ENCODE peak calls at places on chromosome 5, in eight cellular contexts. T is AG04450, O is neural crest cell, I is pancreas, P is ovary, G is GM10248, E is fibroblast of mammary gland, S is right atrium auricular region. Q is an unnamed sample.
A peak's percentile ranks its signal among the peaks of the same experiment; 100 is the strongest.

GRCh38 chr5:16666861-16667481 is 50.2 kb upstream of the RETREG1 start:
- DNase-seq in T (no peak), G (no peak), O (no peak), S (no peak), E (no peak), P (no peak), I (no peak), Q (peak; percentile 22)

GRCh38 chr5:109215040-109215439 is 194.7 kb downstream of the PJA2 start:
- DNase-seq in G (no peak), O (no peak), T (no peak), P (no peak), E (no peak), S (no peak), I (no peak), Q (no peak)

GRCh38 chr5:39779836-39780235 is 355.1 kb upstream of the DAB2 start:
- DNase-seq in O (no peak), I (no peak), E (no peak), G (no peak), T (no peak), P (no peak), S (no peak), Q (no peak)

GRCh38 chr5:170693701-170694100 is 89.8 kb upstream of the GABRP start:
- DNase-seq in T (no peak), E (no peak), I (no peak), P (no peak), O (no peak), S (no peak), G (no peak), Q (no peak)

GRCh38 chr5:174523311-174524159 is 200.8 kb upstream of the MSX2 start:
- DNase-seq in T (no peak), G (no peak), O (no peak), I (no peak), E (no peak), S (no peak), P (no peak), Q (no peak)

GRCh38 chr5:123036391-123037103 is at the start of gene PPIC:
- DNase-seq in P (peak; percentile 82), E (peak; percentile 77), O (peak; percentile 63), G (peak; percentile 54), I (peak; percentile 96), T (no peak), S (peak; percentile 86), Q (no peak)

GRCh38 chr5:150497274-150497988 is 10.5 kb upstream of the NDST1 start:
- DNase-seq in G (no peak), I (no peak), O (no peak), S (peak; percentile 91), P (peak; percentile 58), E (peak; percentile 95), T (peak; percentile 83), Q (no peak)

GRCh38 chr5:59829389-59829788 is 64.1 kb downstream of the PDE4D start:
- DNase-seq in S (no peak), E (peak; percentile 70), P (no peak), O (no peak), T (peak; percentile 36), I (no peak), G (no peak), Q (no peak)

GRCh38 chr5:129593525-129593924 is 133.4 kb downstream of the ADAMTS19 start:
- DNase-seq in S (no peak), I (no peak), T (no peak), G (no peak), O (no peak), P (no peak), E (peak; percentile 70), Q (no peak)

GRCh38 chr5:169164481-169164925 is 136.4 kb downstream of the SLIT3 start:
- DNase-seq in O (no peak), S (no peak), E (peak; percentile 73), P (no peak), G (no peak), T (no peak), I (no peak), Q (no peak)
- TF ChIP-seq CTCF in O (no peak), S (no peak), E (no peak), P (no peak), G (no peak), T (no peak), I (no peak), Q (no peak)

GRCh38 chr5:6673963-6674362 is 39.3 kb upstream of the TENT4A start:
- DNase-seq in O (no peak), T (no peak), P (no peak), S (no peak), E (no peak), I (no peak), G (no peak), Q (no peak)

GRCh38 chr5:6674421-6674820 is 38.8 kb upstream of the TENT4A start:
- DNase-seq in G (no peak), I (no peak), P (no peak), O (no peak), E (no peak), S (no peak), T (no peak), Q (no peak)

GRCh38 chr5:6676702-6677101 is 36.5 kb upstream of the TENT4A start:
- DNase-seq in G (no peak), I (no peak), P (no peak), E (peak; percentile 60), O (no peak), T (no peak), S (no peak), Q (no peak)

GRCh38 chr5:6674886-6675285 is 38.3 kb upstream of the TENT4A start:
- DNase-seq in T (no peak), P (no peak), O (no peak), S (no peak), E (no peak), I (no peak), G (no peak), Q (no peak)

GRCh38 chr5:6675784-6676499 is 37.3 kb upstream of the TENT4A start:
- DNase-seq in P (no peak), E (peak; percentile 2), G (no peak), S (no peak), I (no peak), O (no peak), T (no peak), Q (no peak)
- TF ChIP-seq CTCF in P (no peak), E (peak; percentile 9), G (no peak), S (no peak), I (no peak), O (no peak), T (no peak), Q (no peak)

DNA sequence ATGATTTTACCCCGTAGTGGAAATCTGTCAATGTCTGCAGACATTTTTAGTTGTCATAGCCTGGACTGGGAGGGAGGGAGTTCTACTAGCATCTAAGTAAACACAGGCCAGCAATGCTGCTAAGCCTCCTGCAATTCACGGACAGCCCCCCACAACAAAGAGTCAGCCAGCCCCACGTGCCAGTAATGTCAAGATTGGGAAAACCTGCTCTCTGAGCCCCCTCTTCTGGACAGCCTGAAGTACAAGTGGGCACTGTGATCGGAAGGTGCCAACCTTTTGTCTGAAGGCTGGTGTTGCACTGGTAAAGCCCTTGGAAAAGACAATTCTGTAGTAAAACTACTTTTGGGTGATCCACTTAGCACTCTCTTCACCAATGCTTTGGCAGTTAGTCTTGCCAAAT is 154.5 kb downstream of the TARS1 start:
- DNase-seq in T (no peak), I (no peak), G (no peak), P (no peak), O (no peak), S (no peak), E (no peak), Q (no peak)
- TF ChIP-seq CTCF in T (no peak), I (no peak), G (no peak), P (no peak), O (no peak), S (no peak), E (no peak), Q (no peak)

DNA sequence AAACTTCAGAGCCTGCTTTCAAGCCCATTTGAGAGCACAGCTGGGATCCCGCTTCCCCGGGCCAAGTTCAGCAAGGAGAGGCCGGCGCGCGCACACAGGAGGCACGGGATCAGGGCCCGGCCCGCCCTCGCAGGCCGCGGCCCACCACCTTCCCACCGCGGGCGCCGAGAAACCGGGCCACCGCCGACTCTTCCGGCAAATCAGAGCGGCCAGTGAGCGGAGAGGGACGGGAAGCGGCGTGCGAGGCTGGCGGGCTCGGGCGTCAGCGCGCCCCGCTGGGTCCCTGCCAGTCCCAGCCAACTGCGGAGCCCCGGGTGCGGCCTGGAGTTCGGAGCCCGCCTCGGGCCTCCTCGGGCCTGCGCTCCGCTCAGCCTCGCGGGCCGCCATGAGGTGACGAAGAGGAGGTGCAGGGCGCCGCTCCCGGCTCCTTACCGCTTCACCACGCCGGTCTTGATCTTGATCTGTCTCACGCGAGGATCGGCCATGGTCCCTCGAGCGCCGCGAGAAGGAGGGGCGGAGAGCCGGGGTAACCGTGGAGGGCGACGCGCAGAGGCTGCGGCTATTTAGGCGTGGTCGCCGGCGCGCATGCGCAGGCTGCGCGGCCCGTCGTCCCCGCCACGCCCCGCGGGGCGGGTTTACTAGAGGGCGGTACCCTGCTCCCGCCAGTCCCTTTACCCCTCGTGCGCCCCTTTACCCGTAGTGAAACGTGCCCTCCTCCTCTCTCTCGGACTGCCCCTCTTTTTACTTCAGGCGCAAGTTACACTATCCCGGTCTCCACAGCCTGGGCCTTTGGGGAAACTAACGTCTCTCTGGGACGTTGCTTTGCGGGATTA is at the start of gene TBCA:
- DNase-seq in P (peak; percentile 92), O (peak; percentile 85), T (peak; percentile 73), G (peak; percentile 89), E (peak; percentile 89), S (peak; percentile 80), I (peak; percentile 93), Q (peak; percentile 78)
- TF ChIP-seq CTCF in P (peak; percentile 21), O (peak; percentile 58), T (no peak), G (no peak), E (no peak), S (no peak), I (no peak), Q (peak; percentile 34)

GRCh38 chr5:2135354-2135753 is 252.6 kb upstream of the IRX4 start:
- DNase-seq in S (no peak), O (no peak), E (no peak), G (no peak), T (no peak), P (no peak), I (no peak), Q (no peak)
- TF ChIP-seq CTCF in S (no peak), O (no peak), E (no peak), G (no peak), T (no peak), P (no peak), I (no peak), Q (no peak)

Q was measured in CD4-positive, alpha-beta T cell.